ENCODE peak calls at places on chromosomes 7 and 10, in five cellular contexts. F is choroid plexus epithelial cell; I is Panc1; B is CD8-positive, alpha-beta T cell; A is astrocyte. J is an unnamed sample.

GRCh38 chr10:110138197-110138812 is 69.1 kb upstream of the MXI1 start:
- DNase-seq in F (peak), I (peak), A (peak), B (no peak), J (no peak)

GRCh38 chr10:112767156-112767555 is 182.9 kb upstream of the TCF7L2 start:
- DNase-seq in A (no peak), F (no peak), B (no peak), I (no peak), J (no peak)

GRCh38 chr7:23285657-23286646 is 13.2 kb upstream of the MALSU1 start:
- DNase-seq in I (no peak), B (no peak), F (no peak), A (no peak), J (no peak)

GRCh38 chr10:36448760-36449681 is 676.4 kb upstream of the ANKRD30A start:
- DNase-seq in A (no peak), B (no peak), F (peak), I (no peak), J (no peak)

GRCh38 chr7:74454948-74455804 is 1.5 kb downstream of the GTF2IRD1 start:
- DNase-seq in B (no peak), I (no peak), F (no peak), A (no peak), J (peak)

GRCh38 chr10:101065479-101066145 is 3.8 kb downstream of the KAZALD1 start:
- DNase-seq in F (peak), B (no peak), A (no peak), I (no peak), J (no peak)

GRCh38 chr7:158757404-158757989 is 52.9 kb upstream of the NCAPG2 start:
- DNase-seq in F (no peak), B (no peak), A (no peak), I (no peak), J (no peak)

GRCh38 chr7:66528652-66529051 is 100.0 kb upstream of the KCTD7 start:
- DNase-seq in F (no peak), I (no peak), A (no peak), B (no peak), J (no peak)

GRCh38 chr10:74863508-74863907 is 37.1 kb downstream of the KAT6B start:
- DNase-seq in A (peak), F (no peak), B (no peak), I (no peak), J (no peak)

GRCh38 chr10:24480447-24480846 is 243.2 kb downstream of the ARHGAP21 start:
- DNase-seq in I (no peak), F (no peak), B (no peak), A (no peak), J (no peak)

GRCh38 chr7:70951271-70951962 is 180.5 kb upstream of the GALNT17 start:
- DNase-seq in F (no peak), I (no peak), A (no peak), B (no peak), J (no peak)

GRCh38 chr7:31963569-31964175 is 106.5 kb downstream of the PDE1C start:
- DNase-seq in A (no peak), F (no peak), I (no peak), B (no peak), J (no peak)

GRCh38 chr7:76372984-76373833 is 14.4 kb upstream of the YWHAG start:
- DNase-seq in A (peak), B (no peak), I (no peak), F (peak), J (peak)

GRCh38 chr10:129448539-129448938 is 18.5 kb upstream of the MGMT start:
- DNase-seq in B (no peak), F (no peak), I (no peak), A (no peak), J (no peak)

GRCh38 chr7:121366852-121367431 is 29.2 kb downstream of the FAM3C start:
- DNase-seq in I (peak), B (no peak), F (peak), A (no peak), J (peak)

GRCh38 chr7:116210345-116211005 is at the start of gene TES:
- DNase-seq in I (no peak), B (peak), F (peak), A (no peak), J (peak)

GRCh38 chr7:156827587-156828203 is 65.3 kb downstream of the LMBR1 start:
- DNase-seq in B (no peak), A (no peak), I (no peak), F (peak), J (no peak)

GRCh38 chr10:125028291-125028867 is 86.5 kb downstream of the ZRANB1 start:
- DNase-seq in I (no peak), A (peak), B (no peak), F (no peak), J (no peak)

GRCh38 chr7:46230298-46231295 is 309.5 kb upstream of the IGFBP3 start:
- DNase-seq in I (no peak), A (peak), F (peak), B (no peak), J (no peak)

GRCh38 chr10:1715821-1716220 is 21.5 kb downstream of the ADARB2 start:
- DNase-seq in F (no peak), I (peak), B (no peak), A (no peak), J (no peak)

GRCh38 chr10:118017850-118018249 is 28.9 kb downstream of the RAB11FIP2 start:
- DNase-seq in F (no peak), B (no peak), I (no peak), A (no peak), J (no peak)

GRCh38 chr7:98518159-98518947 is 98.7 kb upstream of the NPTX2 start:
- DNase-seq in F (no peak), I (no peak), B (no peak), A (no peak), J (no peak)
- H3K4me3 ChIP-seq in F (no peak), I (no peak), B (no peak), A (no peak), J (no peak)

GRCh38 chr10:89163265-89163995 is 43.7 kb downstream of the CH25H start:
- DNase-seq in I (no peak), F (no peak), B (peak), A (no peak), J (peak)
- H3K4me3 ChIP-seq in I (no peak), F (no peak), B (peak), A (no peak), J (no peak)

GRCh38 chr7:148503900-148504487 is 86.6 kb upstream of the C7orf33 start:
- DNase-seq in I (peak), B (no peak), F (peak), A (peak), J (no peak)

GRCh38 chr7:148505955-148506354 is 84.6 kb upstream of the C7orf33 start:
- DNase-seq in I (no peak), F (no peak), A (no peak), B (no peak), J (no peak)

GRCh38 chr7:148500978-148501377 is 89.6 kb upstream of the C7orf33 start:
- DNase-seq in I (no peak), F (no peak), B (no peak), A (no peak), J (no peak)

GRCh38 chr7:148501707-148502139 is 88.8 kb upstream of the C7orf33 start:
- DNase-seq in A (peak), B (no peak), I (no peak), F (peak), J (no peak)
- H3K4me3 ChIP-seq in A (no peak), B (no peak), I (no peak), F (no peak), J (no peak)

DNA sequence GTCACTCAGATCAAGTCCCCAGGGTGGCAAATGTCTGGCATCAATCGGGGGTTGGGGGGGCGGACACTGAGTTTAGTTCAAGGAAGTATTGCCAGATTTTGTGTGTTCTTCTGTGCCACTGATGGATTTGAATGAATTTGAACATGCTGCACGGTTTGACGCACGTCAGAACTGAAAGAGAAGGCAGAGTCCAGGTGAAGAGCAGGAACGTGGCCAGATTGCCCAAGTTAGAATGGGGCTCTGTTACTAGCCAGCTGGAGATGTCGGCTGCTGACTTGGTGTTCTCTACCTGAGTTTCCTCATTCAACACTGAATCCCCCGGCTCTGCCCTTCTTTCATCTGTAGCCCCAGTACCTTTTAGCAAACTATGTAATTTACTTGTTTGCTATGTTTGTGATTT is 180.2 kb downstream of the PRKCQ start:
- DNase-seq in A (no peak), F (no peak), I (no peak), B (no peak), J (no peak)
- H3K4me3 ChIP-seq in A (no peak), F (no peak), I (no peak), B (no peak), J (no peak)

J was measured in uterus.